ENCODE peak calls at places on chromosomes 13 and 19, in six cellular contexts. J, M, H, S, R and N are unnamed samples.

GRCh38 chr19:49149652-49150105 is 5.5 kb downstream of the HRC start:
- DNase-seq in J (peak), M (peak), H (peak), S (peak), R (peak), N (peak)

GRCh38 chr13:98393873-98394272 is 183.0 kb downstream of the STK24 start:
- DNase-seq in J (no peak), M (no peak), H (no peak), S (no peak), R (no peak), N (no peak)

GRCh38 chr13:45662122-45662521 is 40.0 kb upstream of the CBY2 start:
- DNase-seq in J (no peak), M (no peak), H (no peak), S (no peak), R (no peak), N (no peak)

GRCh38 chr19:16095071-16095571 is 16.6 kb upstream of the RAB8A start:
- DNase-seq in J (no peak), M (no peak), H (no peak), S (no peak), R (no peak), N (no peak)

GRCh38 chr13:79522583-79522982 is 41.6 kb downstream of the NDFIP2 start:
- DNase-seq in J (no peak), M (no peak), H (peak), S (no peak), R (no peak), N (no peak)

GRCh38 chr13:98761126-98761978 is 8.9 kb upstream of the SLC15A1 start:
- DNase-seq in J (peak), M (peak), H (no peak), S (no peak), R (no peak), N (no peak)

GRCh38 chr13:103898481-103898880 is 832.3 kb upstream of the SLC10A2 start:
- DNase-seq in J (no peak), M (no peak), H (no peak), S (no peak), R (no peak), N (no peak)

GRCh38 chr13:49779721-49780120 is 12.8 kb downstream of the KPNA3 start:
- DNase-seq in J (no peak), M (no peak), H (no peak), S (no peak), R (no peak), N (no peak)

GRCh38 chr13:108315955-108316354 is 46.4 kb downstream of the TNFSF13B start:
- DNase-seq in J (no peak), M (no peak), H (no peak), S (no peak), R (no peak), N (no peak)

GRCh38 chr13:34913040-34913439 is 29.0 kb upstream of the NBEA start:
- DNase-seq in J (no peak), M (no peak), H (no peak), S (no peak), R (no peak), N (no peak)

GRCh38 chr13:21661097-21661496 is 9.8 kb upstream of the FGF9 start:
- DNase-seq in J (no peak), M (no peak), H (no peak), S (no peak), R (no peak), N (no peak)

GRCh38 chr19:41792513-41793413 is 3.6 kb upstream of the CEACAM3 start:
- DNase-seq in J (peak), M (peak), H (peak), S (peak), R (no peak), N (peak)

GRCh38 chr19:38709119-38709518 is 35.2 kb downstream of the CAPN12 start:
- DNase-seq in J (no peak), M (no peak), H (no peak), S (no peak), R (no peak), N (no peak)

GRCh38 chr13:20182231-20182846 is 10.4 kb downstream of the GJB2 start:
- DNase-seq in J (peak), M (peak), H (peak), S (peak), R (no peak), N (no peak)

GRCh38 chr13:101985321-101985720 is 416.5 kb downstream of the FGF14 start:
- DNase-seq in J (no peak), M (no peak), H (no peak), S (no peak), R (no peak), N (no peak)

GRCh38 chr19:17610384-17610783 is 54.9 kb downstream of the COLGALT1 start:
- DNase-seq in J (no peak), M (no peak), H (peak), S (peak), R (no peak), N (no peak)

GRCh38 chr13:85093808-85094207 is 705.4 kb downstream of the SLITRK6 start:
- DNase-seq in J (no peak), M (no peak), H (no peak), S (no peak), R (peak), N (no peak)

GRCh38 chr13:48009298-48009697 is 8.2 kb upstream of the SUCLA2 start:
- DNase-seq in J (no peak), M (no peak), H (no peak), S (peak), R (no peak), N (no peak)

GRCh38 chr19:2609389-2610116 is 92.9 kb downstream of the GNG7 start:
- DNase-seq in J (peak), M (no peak), H (no peak), S (no peak), R (no peak), N (no peak)
- TF ChIP-seq POLR2A in J (no peak), M (no peak), H (no peak), S (no peak), R (no peak), N (no peak)

GRCh38 chr19:44900328-44901244 is 5.0 kb upstream of the APOE start:
- DNase-seq in J (no peak), M (no peak), H (no peak), S (no peak), R (no peak), N (no peak)
- TF ChIP-seq POLR2A in J (no peak), M (no peak), H (peak), S (no peak), R (no peak), N (no peak)

DNA sequence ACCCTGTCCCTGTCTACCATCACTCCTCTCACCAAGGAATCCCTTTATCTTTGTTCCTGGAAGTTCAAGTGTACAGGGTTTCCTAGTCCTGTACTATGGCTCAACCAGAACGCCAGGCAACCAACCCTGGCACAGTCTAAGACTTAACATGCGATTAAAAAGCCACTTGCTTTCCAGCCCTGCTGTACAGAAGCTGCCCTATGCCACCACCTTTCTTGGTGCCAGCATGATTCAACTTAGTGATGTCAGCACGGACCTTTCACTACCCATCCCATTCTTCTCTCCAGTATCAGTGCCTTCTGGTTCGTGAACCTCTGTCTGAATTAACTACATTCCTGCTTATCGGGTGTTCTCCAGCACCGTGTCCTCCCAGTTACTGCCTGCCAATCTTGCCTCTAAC is 151.1 kb downstream of the KLF12 start:
- DNase-seq in J (no peak), M (no peak), H (no peak), S (no peak), R (no peak), N (no peak)
- TF ChIP-seq POLR2A in J (no peak), M (no peak), H (no peak), S (no peak), R (no peak), N (no peak)

DNA sequence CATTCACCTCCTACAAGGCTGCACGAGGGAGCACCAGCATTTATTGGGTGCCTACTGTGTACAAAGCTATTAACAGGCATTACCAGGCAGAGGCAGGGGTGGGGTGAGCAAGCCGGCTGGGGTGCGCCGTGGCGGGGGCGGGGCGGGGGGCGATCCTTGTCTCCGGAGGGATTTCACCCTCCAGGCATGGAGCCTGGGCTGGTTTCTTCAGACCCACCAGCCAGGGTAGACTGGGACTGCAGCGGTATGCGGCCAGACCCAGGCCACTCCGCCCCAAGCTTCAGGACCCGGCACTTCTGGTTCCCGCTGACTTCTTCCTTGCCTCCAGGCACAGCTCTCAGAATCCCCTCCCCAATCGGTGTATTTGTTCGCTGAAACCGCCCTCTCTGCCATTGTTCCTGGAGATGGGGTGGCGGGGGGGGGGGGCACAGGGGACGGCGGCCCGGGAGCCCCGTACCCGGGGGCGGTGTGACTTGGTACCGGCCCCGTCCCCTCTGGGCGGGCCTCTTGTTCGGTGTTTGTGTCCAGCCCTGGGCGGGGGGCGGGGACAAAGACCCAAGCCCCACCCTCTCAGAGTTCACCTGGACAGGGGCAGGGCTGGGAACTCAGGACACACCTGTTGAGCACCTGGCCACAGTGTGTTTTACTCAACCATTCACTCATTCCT is 14.4 kb downstream of the TJP3 start:
- DNase-seq in J (peak), M (peak), H (no peak), S (no peak), R (no peak), N (no peak)
- TF ChIP-seq POLR2A in J (no peak), M (no peak), H (no peak), S (no peak), R (no peak), N (no peak)

GRCh38 chr19:19386373-19386869 is 19.1 kb upstream of the GATAD2A start:
- DNase-seq in J (no peak), M (no peak), H (no peak), S (no peak), R (no peak), N (no peak)

GRCh38 chr19:19384486-19384885 is 21.0 kb upstream of the GATAD2A start:
- DNase-seq in J (no peak), M (no peak), H (no peak), S (no peak), R (no peak), N (no peak)

GRCh38 chr19:19385900-19386339 is 19.6 kb upstream of the GATAD2A start:
- DNase-seq in J (peak), M (no peak), H (no peak), S (no peak), R (no peak), N (no peak)

GRCh38 chr19:19387108-19387507 is 18.4 kb upstream of the GATAD2A start:
- DNase-seq in J (no peak), M (no peak), H (no peak), S (no peak), R (no peak), N (no peak)

DNA sequence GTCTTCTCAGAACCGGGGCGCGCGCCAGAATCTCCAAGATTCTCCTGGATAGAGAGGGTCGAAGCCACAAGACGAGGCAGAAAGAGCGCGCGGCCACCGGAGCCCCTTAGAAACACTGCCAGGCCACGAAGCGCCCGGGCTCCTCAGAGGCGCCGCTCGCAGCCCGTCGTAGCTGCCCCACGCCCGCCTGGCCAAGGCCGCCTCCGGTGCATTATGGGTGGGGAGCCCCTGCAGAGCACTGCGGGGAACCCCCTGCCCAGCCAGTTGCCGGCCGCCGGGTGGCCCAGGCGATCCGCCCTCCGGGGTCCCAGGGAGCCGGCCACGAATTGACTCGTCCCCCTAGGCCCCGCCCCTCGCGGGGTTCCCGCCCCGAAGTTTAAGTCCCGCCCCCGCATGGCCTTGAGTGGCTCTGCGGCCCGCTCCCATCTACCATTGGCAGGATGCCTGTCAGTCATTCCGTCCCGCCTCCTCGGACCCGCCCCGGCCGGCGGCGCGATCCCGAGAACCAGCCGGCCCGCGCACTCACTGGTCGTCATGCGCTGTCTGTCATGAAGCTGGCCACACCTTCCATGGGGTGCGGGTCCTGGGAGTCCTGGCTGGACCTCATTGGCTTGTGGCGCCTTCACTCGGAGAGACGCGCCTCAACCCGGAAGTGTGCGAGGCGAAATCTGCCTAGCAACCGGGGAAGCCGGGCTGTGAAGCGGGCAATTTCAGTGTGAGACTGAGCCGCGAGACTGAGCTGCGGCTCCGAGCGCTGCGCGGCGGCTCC is 20.2 kb upstream of the GATAD2A start:
- DNase-seq in J (peak), M (peak), H (peak), S (peak), R (peak), N (peak)
- TF ChIP-seq POLR2A in J (peak), M (no peak), H (peak), S (peak), R (peak), N (peak)

DNA sequence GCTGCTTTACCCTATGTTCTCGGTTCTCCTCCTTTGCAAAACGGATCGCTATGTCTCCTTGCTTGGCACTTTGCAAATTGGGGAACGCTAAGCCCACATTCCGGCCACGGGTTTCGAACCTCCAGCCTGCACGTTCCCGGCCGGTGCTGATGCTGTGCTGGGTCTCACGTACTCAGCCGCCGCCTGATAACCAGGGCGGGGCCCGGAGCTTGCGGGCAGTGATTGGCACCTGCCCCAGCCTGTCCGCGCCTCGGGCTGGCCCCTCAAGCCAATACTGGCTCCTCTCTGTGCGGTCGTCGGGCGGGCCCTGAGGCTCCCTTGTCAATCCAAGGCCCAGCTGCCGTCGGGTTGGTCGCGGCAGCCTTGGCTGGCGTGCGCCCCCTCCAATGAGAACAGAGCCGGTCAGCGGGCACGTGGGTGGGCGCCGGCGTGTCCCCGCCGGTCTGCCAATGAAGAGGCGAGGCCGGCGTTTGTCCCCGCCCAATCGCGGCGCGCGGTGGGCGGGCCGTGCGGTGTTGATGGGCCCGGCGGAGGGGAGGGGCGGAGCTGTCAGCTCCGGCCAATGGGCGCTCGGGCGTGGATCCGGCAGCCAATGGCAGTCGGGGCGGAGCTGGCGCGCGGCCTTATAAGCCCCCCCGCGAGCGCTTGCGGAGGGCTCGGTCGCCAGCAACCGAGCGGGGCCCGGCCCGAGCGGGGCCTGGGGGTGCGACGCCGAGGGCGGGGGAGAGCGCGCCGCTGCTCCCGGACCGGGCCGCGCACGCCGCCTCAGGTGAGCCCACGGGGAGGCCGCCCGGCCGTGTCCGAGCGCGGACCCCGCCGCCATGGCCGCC is at the start of gene KDM4B:
- DNase-seq in J (peak), M (peak), H (peak), S (peak), R (peak), N (peak)
- TF ChIP-seq POLR2A in J (peak), M (no peak), H (peak), S (peak), R (peak), N (no peak)

GRCh38 chr13:76474356-76474755 is 411.8 kb downstream of the KCTD12 start:
- DNase-seq in J (no peak), M (no peak), H (no peak), S (no peak), R (no peak), N (no peak)

GRCh38 chr13:76471486-76471885 is 414.7 kb downstream of the KCTD12 start:
- DNase-seq in J (no peak), M (no peak), H (no peak), S (no peak), R (no peak), N (no peak)

GRCh38 chr13:76472916-76473315 is 413.3 kb downstream of the KCTD12 start:
- DNase-seq in J (no peak), M (no peak), H (no peak), S (no peak), R (no peak), N (no peak)

GRCh38 chr13:76470991-76471390 is 415.2 kb downstream of the KCTD12 start:
- DNase-seq in J (no peak), M (no peak), H (no peak), S (no peak), R (no peak), N (no peak)

DNA sequence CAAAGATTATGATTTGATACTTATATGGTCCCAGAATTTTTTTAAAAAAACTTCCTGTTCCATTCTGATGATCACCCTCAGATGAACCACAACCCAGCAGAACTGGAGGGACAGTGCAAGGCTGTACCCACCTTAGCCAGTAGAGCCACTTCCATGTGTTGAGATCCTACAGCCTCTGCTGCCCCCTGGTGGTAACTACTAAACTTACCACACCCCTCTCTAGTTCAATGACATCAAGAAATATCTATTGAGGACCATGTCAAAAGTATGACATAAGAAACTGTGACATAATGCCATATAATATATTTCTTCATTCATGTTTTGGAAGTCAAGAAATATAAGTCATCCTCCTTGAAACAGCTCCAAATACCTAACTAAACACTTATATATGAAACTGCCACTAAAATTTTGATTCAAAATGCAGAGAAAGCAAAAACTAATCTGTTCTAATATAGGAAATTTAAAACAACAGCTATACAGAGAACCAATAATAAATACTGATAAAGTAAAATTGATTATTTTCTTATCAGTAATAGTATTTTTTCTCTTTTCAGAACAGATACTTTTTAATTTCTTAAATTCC is 412.6 kb downstream of the KCTD12 start:
- DNase-seq in J (peak), M (peak), H (peak), S (peak), R (peak), N (peak)
- TF ChIP-seq POLR2A in J (no peak), M (no peak), H (no peak), S (no peak), R (no peak), N (no peak)

DNA sequence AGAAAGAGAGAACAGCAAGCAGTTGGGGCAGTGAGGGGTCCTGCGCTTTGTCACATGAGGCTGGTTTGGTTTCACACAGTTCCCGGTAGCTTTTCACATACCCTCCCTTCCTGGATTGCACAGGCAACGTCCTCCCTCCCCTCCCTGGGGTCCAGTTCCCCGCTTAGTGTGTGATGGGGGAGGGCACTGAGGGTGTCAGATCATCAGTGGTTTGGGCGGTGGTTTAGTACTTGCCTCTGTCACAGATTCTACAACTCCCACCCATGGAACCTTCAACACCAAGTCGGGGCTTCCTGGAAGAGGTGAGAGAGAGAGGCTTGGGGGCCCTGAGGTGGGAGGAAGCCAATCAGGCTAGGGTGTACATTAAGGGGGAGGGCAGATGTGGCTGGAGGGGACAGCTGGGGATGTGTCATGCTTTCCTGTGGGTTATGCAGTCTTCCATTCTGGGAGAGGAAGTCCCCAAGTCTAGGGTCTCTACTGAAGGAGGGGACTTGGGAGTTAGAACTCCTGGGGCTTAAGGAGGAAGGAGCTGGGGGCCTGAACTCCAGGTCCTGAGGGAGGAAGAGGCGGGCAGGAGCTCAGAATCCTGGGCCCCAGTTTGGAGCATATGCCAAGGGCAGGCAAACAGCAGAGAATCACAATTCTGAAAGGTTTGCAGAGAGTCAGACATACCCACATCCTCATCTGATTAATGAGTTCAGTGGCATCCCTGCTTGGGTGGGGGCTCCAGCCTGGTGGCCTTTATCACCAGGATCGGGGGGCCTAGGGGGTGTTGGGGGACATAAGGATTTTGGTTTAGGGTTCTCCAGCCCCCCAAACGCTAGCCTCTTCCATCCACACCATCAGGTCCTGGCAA is at the start of gene NKG7:
- DNase-seq in J (peak), M (no peak), H (peak), S (no peak), R (no peak), N (no peak)
- TF ChIP-seq POLR2A in J (no peak), M (no peak), H (no peak), S (no peak), R (no peak), N (no peak)